ENCODE peak calls at places on chromosome 17, in six cellular contexts. U is A549, C is SK-N-SH, F is H1, J is K562, X is HepG2. O is an unnamed sample.

GRCh38 chr17:59121901-59122480 is 15.3 kb upstream of the TRIM37 start:
- DNase-seq in U (no peak), C (no peak), F (no peak), J (no peak), X (no peak), O (no peak)

GRCh38 chr17:76492989-76493501 is 8.2 kb downstream of the RHBDF2 start:
- DNase-seq in U (no peak), C (no peak), F (no peak), J (no peak), X (no peak), O (peak)

GRCh38 chr17:67375761-67376160 is 1.3 kb upstream of the PITPNC1 start:
- DNase-seq in U (no peak), C (no peak), F (no peak), J (no peak), X (no peak), O (no peak)

GRCh38 chr17:12620200-12620720 is 45.4 kb upstream of the MYOCD start:
- DNase-seq in U (peak), C (no peak), F (no peak), J (no peak), X (no peak), O (no peak)

GRCh38 chr17:27464431-27464830 is 8.2 kb downstream of the KSR1 start:
- DNase-seq in U (no peak), C (no peak), F (no peak), J (no peak), X (no peak), O (no peak)

GRCh38 chr17:8255499-8255898 is 6.4 kb downstream of the PFAS start:
- DNase-seq in U (peak), C (no peak), F (no peak), J (no peak), X (peak), O (no peak)

GRCh38 chr17:31385428-31386285 is 5.8 kb upstream of the RAB11FIP4 start:
- DNase-seq in U (no peak), C (no peak), F (no peak), J (no peak), X (no peak), O (no peak)

GRCh38 chr17:5644065-5644464 is 59.8 kb upstream of the NLRP1 start:
- DNase-seq in U (no peak), C (no peak), F (no peak), J (no peak), X (no peak), O (no peak)

GRCh38 chr17:3048727-3049471 is 14.5 kb downstream of the OR1D5 start:
- DNase-seq in U (peak), C (peak), F (peak), J (peak), X (peak), O (peak)

GRCh38 chr17:7555320-7555948 is 3.1 kb upstream of the TNFSF13 start:
- DNase-seq in U (no peak), C (no peak), F (no peak), J (no peak), X (no peak), O (no peak)

GRCh38 chr17:28854457-28855382 is at the start of gene ERAL1:
- DNase-seq in U (peak), C (peak), F (no peak), J (peak), X (peak), O (peak)

GRCh38 chr17:60165976-60166375 is 16.2 kb downstream of the CA4 start:
- DNase-seq in U (no peak), C (no peak), F (no peak), J (no peak), X (no peak), O (no peak)

GRCh38 chr17:9072626-9073339 is 51.5 kb downstream of the NTN1 start:
- DNase-seq in U (no peak), C (no peak), F (no peak), J (no peak), X (no peak), O (no peak)

GRCh38 chr17:60249517-60249826 is 99.7 kb downstream of the CA4 start:
- DNase-seq in U (no peak), C (no peak), F (no peak), J (no peak), X (no peak), O (no peak)

GRCh38 chr17:55546481-55546880 is 35.2 kb upstream of the SMIM36 start:
- DNase-seq in U (no peak), C (no peak), F (no peak), J (no peak), X (no peak), O (no peak)

GRCh38 chr17:69654981-69655581 is 240.6 kb downstream of the MAP2K6 start:
- DNase-seq in U (peak), C (no peak), F (no peak), J (no peak), X (no peak), O (no peak)

GRCh38 chr17:74276051-74276476 is 2.0 kb downstream of the DNAI2 start:
- DNase-seq in U (no peak), C (no peak), F (no peak), J (no peak), X (no peak), O (no peak)

GRCh38 chr17:3535253-3535995 is 22.2 kb downstream of the TRPV3 start:
- DNase-seq in U (peak), C (peak), F (peak), J (peak), X (no peak), O (no peak)

GRCh38 chr17:76202516-76202915 is 37.8 kb downstream of the RNF157 start:
- DNase-seq in U (no peak), C (no peak), F (no peak), J (no peak), X (no peak), O (no peak)

GRCh38 chr17:4833941-4834501 is 881 bp downstream of the MINK1 start:
- DNase-seq in U (peak), C (peak), F (no peak), J (peak), X (peak), O (no peak)

GRCh38 chr17:19404264-19404663 is 6.8 kb upstream of the RNF112 start:
- DNase-seq in U (no peak), C (no peak), F (no peak), J (no peak), X (no peak), O (no peak)

GRCh38 chr17:50830994-50831393 is 4.4 kb upstream of the WFIKKN2 start:
- DNase-seq in U (no peak), C (peak), F (no peak), J (no peak), X (no peak), O (no peak)

GRCh38 chr17:75908201-75908600 is 3.5 kb upstream of the MRPL38 start:
- DNase-seq in U (no peak), C (no peak), F (no peak), J (no peak), X (no peak), O (no peak)

GRCh38 chr17:65393514-65393913 is 167.9 kb downstream of the AXIN2 start:
- DNase-seq in U (no peak), C (no peak), F (no peak), J (no peak), X (no peak), O (no peak)

GRCh38 chr17:12398636-12399035 is 267.1 kb upstream of the MYOCD start:
- DNase-seq in U (peak), C (no peak), F (no peak), J (no peak), X (no peak), O (no peak)

GRCh38 chr17:43851744-43852143 is 4.8 kb downstream of the CD300LG start:
- DNase-seq in U (no peak), C (no peak), F (no peak), J (peak), X (no peak), O (no peak)

GRCh38 chr17:79650861-79651260 is 40.0 kb upstream of the RBFOX3 start:
- DNase-seq in U (no peak), C (peak), F (no peak), J (no peak), X (no peak), O (no peak)

GRCh38 chr17:1752425-1752941 is 9.4 kb upstream of the SERPINF1 start:
- DNase-seq in U (peak), C (no peak), F (no peak), J (no peak), X (no peak), O (no peak)

GRCh38 chr17:144936-145670 is 7.7 kb downstream of the SCGB1C2 start:
- DNase-seq in U (no peak), C (no peak), F (no peak), J (no peak), X (no peak), O (no peak)
- TF ChIP-seq CHD2 in U (no peak), C (no peak), F (no peak), J (no peak), X (no peak), O (no peak)

DNA sequence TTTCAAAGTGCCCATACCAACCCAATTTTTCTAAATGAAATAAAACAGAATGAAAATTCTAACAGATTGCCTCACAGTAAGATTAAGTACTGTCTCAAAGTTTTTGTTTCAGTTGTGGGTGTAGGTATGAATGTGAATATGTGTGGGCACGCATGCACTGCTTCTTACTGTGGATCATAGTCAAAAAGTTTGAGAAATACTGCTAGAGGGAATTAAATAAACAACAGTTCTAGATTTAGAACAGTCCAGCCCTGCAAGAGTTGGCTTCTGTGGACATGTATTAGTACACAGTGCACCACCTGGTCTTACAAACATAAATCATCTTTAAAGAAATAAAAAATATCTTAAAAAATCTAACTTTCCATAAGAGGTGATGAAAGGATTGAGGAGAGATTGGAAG is 8.4 kb downstream of the ZNF652 start:
- DNase-seq in U (no peak), C (no peak), F (no peak), J (no peak), X (no peak), O (no peak)
- TF ChIP-seq CHD2 in U (no peak), C (no peak), F (no peak), J (no peak), X (no peak), O (no peak)

GRCh38 chr17:57552114-57552601 is 192.9 kb downstream of the CCDC182 start:
- DNase-seq in U (no peak), C (peak), F (no peak), J (peak), X (no peak), O (no peak)
- TF ChIP-seq CHD2 in U (no peak), C (peak), F (no peak), J (no peak), X (no peak), O (no peak)

GRCh38 chr17:633133-633532 is 81.5 kb downstream of the VPS53 start:
- DNase-seq in U (no peak), C (no peak), F (no peak), J (no peak), X (no peak), O (no peak)
- TF ChIP-seq CHD2 in U (no peak), C (no peak), F (no peak), J (no peak), X (no peak), O (no peak)

GRCh38 chr17:57623620-57624019 is 121.5 kb downstream of the CCDC182 start:
- DNase-seq in U (no peak), C (peak), F (no peak), J (no peak), X (no peak), O (no peak)

GRCh38 chr17:57622327-57622885 is 122.7 kb downstream of the CCDC182 start:
- DNase-seq in U (no peak), C (no peak), F (no peak), J (no peak), X (no peak), O (no peak)

GRCh38 chr17:57620576-57620975 is 124.5 kb downstream of the CCDC182 start:
- DNase-seq in U (no peak), C (no peak), F (no peak), J (no peak), X (no peak), O (no peak)

GRCh38 chr17:57624390-57624789 is 120.7 kb downstream of the CCDC182 start:
- DNase-seq in U (no peak), C (no peak), F (no peak), J (no peak), X (no peak), O (no peak)

DNA sequence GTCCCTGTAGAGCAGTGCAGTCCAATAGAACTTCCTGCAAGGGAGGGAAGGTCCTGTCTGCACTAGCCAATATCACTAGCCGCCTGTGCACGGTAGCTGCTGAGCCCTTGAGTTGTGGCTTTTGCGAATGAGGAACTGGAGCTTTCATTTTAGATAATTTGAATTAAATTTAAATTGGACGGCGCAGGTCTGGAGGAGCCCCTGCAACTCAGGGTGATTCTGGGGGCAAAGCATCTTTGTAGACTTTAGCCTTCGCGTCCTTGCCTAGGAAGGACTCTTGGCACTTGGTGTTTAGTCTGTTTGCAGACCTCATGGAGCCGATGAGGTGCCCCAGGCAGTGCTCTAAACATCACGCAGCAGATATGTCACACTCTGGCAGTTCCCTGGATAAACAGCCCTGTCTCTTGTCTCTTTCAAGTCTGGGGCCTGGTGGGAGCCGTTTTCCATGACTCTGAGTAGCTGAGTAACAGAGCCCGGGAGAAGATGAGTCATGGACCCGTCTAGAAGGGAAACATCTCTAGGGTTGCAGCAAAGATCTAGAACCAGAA is 122.1 kb downstream of the CCDC182 start:
- DNase-seq in U (peak), C (peak), F (no peak), J (peak), X (peak), O (peak)
- TF ChIP-seq CHD2 in U (no peak), C (peak), F (no peak), J (no peak), X (no peak), O (no peak)

GRCh38 chr17:40515491-40516041 is 14.1 kb upstream of the TNS4 start:
- DNase-seq in U (no peak), C (no peak), F (no peak), J (no peak), X (no peak), O (no peak)
- TF ChIP-seq CHD2 in U (no peak), C (no peak), F (no peak), J (no peak), X (no peak), O (no peak)

DNA sequence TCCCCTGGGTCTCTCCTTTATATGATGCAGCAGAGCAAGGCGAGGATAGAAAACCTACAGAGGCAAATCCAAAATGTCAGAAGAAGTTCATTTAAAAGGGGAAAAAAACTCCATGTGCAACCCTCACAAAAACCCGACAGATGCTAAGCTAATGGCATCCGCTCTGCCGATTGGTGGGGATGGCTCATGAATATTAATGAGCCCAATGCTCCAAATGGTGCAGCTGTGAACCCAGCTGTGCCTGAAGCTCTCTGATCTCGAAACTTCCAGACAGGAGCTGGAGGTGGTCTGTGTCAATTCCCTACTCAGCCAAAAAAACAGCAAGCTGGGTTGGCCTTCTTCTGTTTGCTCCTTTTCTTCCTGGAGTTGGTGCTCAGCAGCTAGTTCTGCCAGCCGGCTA is 15.5 kb downstream of the SNX11 start:
- DNase-seq in U (no peak), C (no peak), F (no peak), J (no peak), X (no peak), O (no peak)
- TF ChIP-seq CHD2 in U (no peak), C (no peak), F (no peak), J (no peak), X (no peak), O (no peak)

GRCh38 chr17:77512062-77512946 is 371.5 kb downstream of the SEC14L1 start:
- DNase-seq in U (no peak), C (no peak), F (no peak), J (no peak), X (peak), O (no peak)
- TF ChIP-seq CHD2 in U (no peak), C (no peak), F (no peak), J (no peak), X (no peak), O (no peak)

GRCh38 chr17:82105882-82106696 is 8.1 kb upstream of the FASN start:
- DNase-seq in U (peak), C (peak), F (peak), J (peak), X (peak), O (peak)
- TF ChIP-seq CHD2 in U (no peak), C (peak), F (no peak), J (no peak), X (no peak), O (no peak)

GRCh38 chr17:35578195-35578928 is at the start of gene PEX12:
- DNase-seq in U (peak), C (peak), F (peak), J (peak), X (peak), O (peak)

GRCh38 chr17:35575759-35576158 is 2.6 kb downstream of the PEX12 start:
- DNase-seq in U (no peak), C (no peak), F (no peak), J (no peak), X (no peak), O (no peak)

GRCh38 chr17:35578929-35579448 is 618 bp upstream of the PEX12 start:
- DNase-seq in U (no peak), C (peak), F (no peak), J (no peak), X (no peak), O (no peak)

GRCh38 chr17:35577826-35578194 is 561 bp downstream of the PEX12 start:
- DNase-seq in U (no peak), C (peak), F (no peak), J (peak), X (no peak), O (no peak)
- TF ChIP-seq CHD2 in U (no peak), C (no peak), F (no peak), J (no peak), X (no peak), O (no peak)